ENCODE peak calls at places on chromosome 13, in four cellular contexts. One of them, this sample, is unnamed.

GRCh38 chr13:21074601-21075302 is 13.4 kb upstream of the LATS2 start:
- DNase-seq in neural crest cell: no peak
- DNase-seq in fibroblast of mammary gland: peak
- DNase-seq in AG10803: peak
- DNase-seq in this sample: no peak

GRCh38 chr13:43830481-43830873 is 43.7 kb upstream of the ENOX1 start:
- DNase-seq in AG10803: peak
- DNase-seq in fibroblast of mammary gland: peak
- DNase-seq in neural crest cell: no peak
- DNase-seq in this sample: no peak

GRCh38 chr13:40585911-40586471 is 80.5 kb downstream of the FOXO1 start:
- DNase-seq in fibroblast of mammary gland: peak
- DNase-seq in neural crest cell: no peak
- DNase-seq in AG10803: peak
- DNase-seq in this sample: no peak

GRCh38 chr13:45537506-45537905 is 72.8 kb downstream of the COG3 start:
- DNase-seq in neural crest cell: no peak
- DNase-seq in AG10803: peak
- DNase-seq in fibroblast of mammary gland: peak
- DNase-seq in this sample: no peak

GRCh38 chr13:95117092-95117491 is 184.2 kb downstream of the ABCC4 start:
- DNase-seq in AG10803: no peak
- DNase-seq in fibroblast of mammary gland: no peak
- DNase-seq in neural crest cell: no peak
- DNase-seq in this sample: no peak

GRCh38 chr13:96821381-96821780 is 172.9 kb downstream of the OXGR1 start:
- DNase-seq in fibroblast of mammary gland: peak
- DNase-seq in neural crest cell: no peak
- DNase-seq in AG10803: peak
- DNase-seq in this sample: no peak

GRCh38 chr13:39263033-39263432 is 224.8 kb downstream of the NHLRC3 start:
- DNase-seq in AG10803: peak
- DNase-seq in neural crest cell: peak
- DNase-seq in fibroblast of mammary gland: peak
- DNase-seq in this sample: no peak

GRCh38 chr13:37565425-37565824 is 33.1 kb downstream of the POSTN start:
- DNase-seq in AG10803: no peak
- DNase-seq in fibroblast of mammary gland: no peak
- DNase-seq in neural crest cell: no peak
- DNase-seq in this sample: no peak

GRCh38 chr13:48156466-48156865 is 61.6 kb upstream of the MED4 start:
- DNase-seq in fibroblast of mammary gland: no peak
- DNase-seq in neural crest cell: peak
- DNase-seq in AG10803: no peak
- DNase-seq in this sample: peak

GRCh38 chr13:110433014-110433413 is 125.9 kb downstream of the COL4A2 start:
- DNase-seq in AG10803: no peak
- DNase-seq in fibroblast of mammary gland: no peak
- DNase-seq in neural crest cell: no peak
- DNase-seq in this sample: no peak

GRCh38 chr13:94112731-94113130 is 366.8 kb downstream of the DCT start:
- DNase-seq in fibroblast of mammary gland: peak
- DNase-seq in neural crest cell: no peak
- DNase-seq in AG10803: no peak
- DNase-seq in this sample: no peak
- TF ChIP-seq CTCF in fibroblast of mammary gland: peak
- TF ChIP-seq CTCF in neural crest cell: no peak
- TF ChIP-seq CTCF in AG10803: no peak
- TF ChIP-seq CTCF in this sample: no peak

GRCh38 chr13:50509771-50510441 is 333.6 kb downstream of the DLEU7 start:
- DNase-seq in neural crest cell: no peak
- DNase-seq in fibroblast of mammary gland: no peak
- DNase-seq in AG10803: peak
- DNase-seq in this sample: no peak

GRCh38 chr13:50514249-50514648 is 329.2 kb downstream of the DLEU7 start:
- DNase-seq in fibroblast of mammary gland: no peak
- DNase-seq in neural crest cell: no peak
- DNase-seq in AG10803: no peak
- DNase-seq in this sample: no peak

GRCh38 chr13:50511877-50512332 is 331.6 kb downstream of the DLEU7 start:
- DNase-seq in AG10803: no peak
- DNase-seq in neural crest cell: no peak
- DNase-seq in fibroblast of mammary gland: no peak
- DNase-seq in this sample: no peak

GRCh38 chr13:50513528-50513863 is 330.0 kb downstream of the DLEU7 start:
- DNase-seq in AG10803: no peak
- DNase-seq in fibroblast of mammary gland: no peak
- DNase-seq in neural crest cell: no peak
- DNase-seq in this sample: no peak

GRCh38 chr13:50512602-50513527 is 330.6 kb downstream of the DLEU7 start:
- DNase-seq in AG10803: peak
- DNase-seq in neural crest cell: peak
- DNase-seq in fibroblast of mammary gland: peak
- DNase-seq in this sample: peak
- TF ChIP-seq CTCF in AG10803: no peak
- TF ChIP-seq CTCF in neural crest cell: no peak
- TF ChIP-seq CTCF in fibroblast of mammary gland: no peak
- TF ChIP-seq CTCF in this sample: no peak

DNA sequence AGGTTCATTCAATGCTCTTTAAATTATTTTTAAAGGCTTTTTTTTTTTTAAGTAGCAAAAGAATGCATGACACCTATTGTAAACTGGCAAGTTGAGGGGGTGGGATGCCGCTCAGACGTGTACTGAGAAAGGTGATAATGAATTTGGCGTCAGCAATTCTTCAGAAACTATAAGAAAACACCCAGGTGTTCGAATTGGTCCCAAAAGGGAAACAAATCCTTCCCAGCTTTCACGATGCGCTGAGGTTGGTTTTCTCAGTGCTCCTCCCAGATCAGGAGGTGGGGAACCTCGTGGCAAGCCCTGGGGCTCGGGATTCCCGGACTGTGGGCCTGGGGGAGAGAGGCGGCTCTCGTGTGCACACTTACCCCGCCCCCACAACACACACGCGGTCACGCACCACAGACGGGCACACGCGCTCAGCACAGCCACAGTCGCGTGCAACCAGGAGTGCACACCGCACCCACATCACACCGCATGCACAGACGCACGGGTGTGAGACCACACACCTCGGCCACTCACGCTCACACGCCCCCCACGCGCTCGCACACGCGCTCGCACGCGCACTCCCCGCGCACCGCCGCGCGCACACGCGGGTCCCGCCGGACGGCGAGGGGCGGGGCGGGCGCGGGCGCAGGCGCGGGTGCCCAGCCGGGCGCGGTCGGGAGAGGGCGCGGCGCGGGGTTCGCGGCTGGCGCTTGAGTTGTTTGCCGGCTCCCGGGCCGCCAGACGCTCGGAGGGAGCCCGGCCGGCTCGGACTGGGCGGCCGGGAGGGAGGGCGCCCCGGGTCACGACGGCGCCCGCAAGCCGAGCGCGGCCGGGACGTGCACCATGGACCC is at the start of gene FAM124A:
- DNase-seq in AG10803: peak
- DNase-seq in neural crest cell: no peak
- DNase-seq in fibroblast of mammary gland: peak
- DNase-seq in this sample: peak
- TF ChIP-seq CTCF in AG10803: no peak
- TF ChIP-seq CTCF in neural crest cell: peak
- TF ChIP-seq CTCF in fibroblast of mammary gland: no peak
- TF ChIP-seq CTCF in this sample: no peak

GRCh38 chr13:25980255-25980654 is 71.6 kb downstream of the SHISA2 start:
- DNase-seq in neural crest cell: no peak
- DNase-seq in AG10803: peak
- DNase-seq in fibroblast of mammary gland: no peak
- DNase-seq in this sample: no peak
- TF ChIP-seq CTCF in neural crest cell: peak
- TF ChIP-seq CTCF in AG10803: peak
- TF ChIP-seq CTCF in fibroblast of mammary gland: no peak
- TF ChIP-seq CTCF in this sample: no peak

DNA sequence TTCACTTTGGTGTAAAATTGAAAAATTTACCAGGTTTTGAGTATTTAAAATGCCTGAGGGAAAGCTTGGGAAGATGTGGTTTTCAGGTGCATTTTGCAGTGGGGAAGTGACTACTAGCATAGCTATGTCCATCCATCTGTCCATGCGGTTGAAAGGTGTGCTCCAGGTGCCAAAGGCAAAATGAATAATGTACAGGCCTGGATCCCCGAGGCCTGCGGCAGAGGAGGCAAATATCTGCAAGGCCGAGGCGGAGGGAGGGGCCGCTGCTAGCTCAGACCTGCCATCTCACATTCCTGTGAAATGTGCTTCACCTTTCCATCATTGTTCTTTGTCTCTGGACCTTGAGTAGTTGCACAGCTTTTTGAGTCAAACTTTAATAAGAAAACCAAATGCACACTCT is 65.5 kb downstream of the ERCC5 start:
- DNase-seq in neural crest cell: no peak
- DNase-seq in fibroblast of mammary gland: no peak
- DNase-seq in AG10803: no peak
- DNase-seq in this sample: no peak
- TF ChIP-seq CTCF in neural crest cell: no peak
- TF ChIP-seq CTCF in fibroblast of mammary gland: no peak
- TF ChIP-seq CTCF in AG10803: no peak
- TF ChIP-seq CTCF in this sample: no peak

DNA sequence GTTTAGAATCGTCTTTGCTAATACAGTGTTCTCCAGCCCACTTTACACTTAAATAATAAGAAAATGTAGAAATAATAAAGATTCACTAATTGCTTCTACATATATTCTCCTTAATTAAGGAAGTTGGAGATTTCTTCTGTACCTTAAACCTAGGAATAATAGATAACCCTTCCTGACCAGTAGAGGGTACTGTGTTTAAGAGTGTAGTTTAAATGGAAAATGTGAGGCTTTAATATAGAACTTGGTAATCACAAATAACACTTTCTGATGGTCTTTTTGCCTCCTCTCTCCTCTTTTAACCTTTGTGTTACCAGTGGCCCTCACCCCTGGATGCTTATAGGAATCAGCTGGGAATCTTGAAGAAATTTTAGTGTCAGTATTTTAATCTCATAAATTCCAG is 20.7 kb downstream of the POMP start:
- DNase-seq in AG10803: peak
- DNase-seq in fibroblast of mammary gland: peak
- DNase-seq in neural crest cell: no peak
- DNase-seq in this sample: no peak
- TF ChIP-seq CTCF in AG10803: peak
- TF ChIP-seq CTCF in fibroblast of mammary gland: peak
- TF ChIP-seq CTCF in neural crest cell: peak
- TF ChIP-seq CTCF in this sample: no peak

DNA sequence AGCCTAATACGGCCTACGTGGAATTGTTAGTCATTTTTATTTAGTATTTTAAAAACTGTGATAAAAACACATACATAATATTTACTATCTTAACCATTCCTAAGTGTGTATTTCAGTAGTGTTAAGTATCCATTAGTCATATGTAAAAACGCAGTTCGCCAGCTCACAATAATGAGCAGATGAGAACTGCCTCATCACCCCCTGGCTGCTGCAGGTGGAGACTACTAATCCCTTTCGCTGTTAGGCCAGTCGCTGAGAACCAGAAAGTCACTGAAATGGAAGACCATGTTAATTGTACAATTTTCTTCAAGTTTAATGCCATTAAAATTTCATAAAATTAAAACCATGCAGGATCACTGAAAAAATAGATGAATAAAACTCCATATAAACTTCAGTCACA is 1.6 kb downstream of the ESD start:
- DNase-seq in fibroblast of mammary gland: peak
- DNase-seq in neural crest cell: no peak
- DNase-seq in AG10803: no peak
- DNase-seq in this sample: no peak
- TF ChIP-seq CTCF in fibroblast of mammary gland: no peak
- TF ChIP-seq CTCF in neural crest cell: no peak
- TF ChIP-seq CTCF in AG10803: no peak
- TF ChIP-seq CTCF in this sample: no peak

GRCh38 chr13:113353254-113353653 is 10.7 kb downstream of the GRTP1 start:
- DNase-seq in fibroblast of mammary gland: no peak
- DNase-seq in neural crest cell: no peak
- DNase-seq in AG10803: no peak
- DNase-seq in this sample: no peak

GRCh38 chr13:113350938-113351335 is 13.0 kb downstream of the GRTP1 start:
- DNase-seq in fibroblast of mammary gland: no peak
- DNase-seq in neural crest cell: no peak
- DNase-seq in AG10803: no peak
- DNase-seq in this sample: no peak

GRCh38 chr13:113350065-113350937 is 13.6 kb downstream of the GRTP1 start:
- DNase-seq in neural crest cell: no peak
- DNase-seq in AG10803: no peak
- DNase-seq in fibroblast of mammary gland: no peak
- DNase-seq in this sample: no peak

GRCh38 chr13:113349491-113349890 is 14.4 kb downstream of the GRTP1 start:
- DNase-seq in neural crest cell: no peak
- DNase-seq in fibroblast of mammary gland: no peak
- DNase-seq in AG10803: no peak
- DNase-seq in this sample: no peak

DNA sequence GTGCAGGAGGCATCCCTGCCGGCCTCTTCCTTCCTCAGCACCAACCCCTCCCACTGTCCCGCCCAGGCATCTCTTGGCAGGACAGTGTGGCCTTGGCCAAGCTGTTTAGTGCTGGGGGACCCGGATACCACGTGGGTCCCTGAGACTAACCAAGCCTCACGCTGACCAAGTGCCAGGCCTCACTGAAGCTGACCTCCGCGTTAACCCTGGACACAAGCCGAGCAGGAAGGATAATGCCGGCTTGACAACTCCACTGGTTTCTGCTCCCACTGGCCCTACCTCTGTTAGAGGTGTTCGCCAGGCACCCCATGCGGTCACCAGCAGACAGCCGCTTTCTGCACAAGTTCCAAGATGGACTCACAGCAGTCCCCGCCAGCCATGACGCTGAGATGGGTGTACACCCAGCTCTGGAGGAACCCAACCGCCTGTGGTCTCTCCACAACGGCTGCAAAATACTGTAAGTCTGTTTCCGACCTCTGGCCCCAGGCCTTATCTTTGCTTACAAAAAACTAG is 12.4 kb downstream of the GRTP1 start:
- DNase-seq in AG10803: no peak
- DNase-seq in neural crest cell: no peak
- DNase-seq in fibroblast of mammary gland: no peak
- DNase-seq in this sample: no peak
- TF ChIP-seq CTCF in AG10803: no peak
- TF ChIP-seq CTCF in neural crest cell: no peak
- TF ChIP-seq CTCF in fibroblast of mammary gland: no peak
- TF ChIP-seq CTCF in this sample: no peak

GRCh38 chr13:98462946-98463345 is 114.0 kb downstream of the STK24 start:
- DNase-seq in AG10803: no peak
- DNase-seq in neural crest cell: no peak
- DNase-seq in fibroblast of mammary gland: no peak
- DNase-seq in this sample: no peak
- TF ChIP-seq CTCF in AG10803: no peak
- TF ChIP-seq CTCF in neural crest cell: no peak
- TF ChIP-seq CTCF in fibroblast of mammary gland: no peak
- TF ChIP-seq CTCF in this sample: no peak

GRCh38 chr13:82356667-82357066 is 1525.6 kb downstream of the SLITRK1 start:
- DNase-seq in neural crest cell: no peak
- DNase-seq in AG10803: peak
- DNase-seq in fibroblast of mammary gland: peak
- DNase-seq in this sample: no peak
- TF ChIP-seq CTCF in neural crest cell: no peak
- TF ChIP-seq CTCF in AG10803: no peak
- TF ChIP-seq CTCF in fibroblast of mammary gland: no peak
- TF ChIP-seq CTCF in this sample: no peak

This sample was measured in activated B cell treated with CpG ODN at 0.5 μM for 24 hours.